ENCODE peak calls at places on chromosomes 4 and X, in six cellular contexts. B is brain microvascular endothelial cell, A is suprapubic skin, R is pancreas, W is A549, Y is right atrium auricular region. X is an unnamed sample.

GRCh38 chr4:163878336-163879121 is 384.0 kb downstream of the TMA16 start:
- DNase-seq in B (no peak), A (no peak), R (no peak), W (no peak), Y (no peak), X (no peak)

GRCh38 chrX:12814434-12814833 is 23.2 kb downstream of the PRPS2 start:
- DNase-seq in B (peak), A (no peak), R (peak), W (peak), Y (no peak), X (peak)

GRCh38 chr4:40058854-40059253 is 2.2 kb downstream of the N4BP2 start:
- DNase-seq in B (no peak), A (no peak), R (no peak), W (no peak), Y (no peak), X (no peak)

GRCh38 chr4:92600638-92601037 is 296.9 kb downstream of the GRID2 start:
- DNase-seq in B (no peak), A (no peak), R (no peak), W (no peak), Y (no peak), X (no peak)

GRCh38 chr4:173218411-173219125 is 50.0 kb downstream of the GALNT7 start:
- DNase-seq in B (peak), A (no peak), R (no peak), W (peak), Y (no peak), X (no peak)

GRCh38 chr4:7086384-7086783 is 18.5 kb upstream of the GRPEL1 start:
- DNase-seq in B (no peak), A (no peak), R (no peak), W (no peak), Y (no peak), X (no peak)

GRCh38 chr4:896630-897029 is 35.5 kb downstream of the GAK start:
- DNase-seq in B (no peak), A (no peak), R (no peak), W (no peak), Y (no peak), X (no peak)

GRCh38 chr4:168908859-168909390 is 101.1 kb downstream of the CBR4 start:
- DNase-seq in B (no peak), A (no peak), R (no peak), W (no peak), Y (no peak), X (no peak)

GRCh38 chr4:38591617-38592337 is 72.2 kb upstream of the KLF3 start:
- DNase-seq in B (no peak), A (no peak), R (no peak), W (no peak), Y (no peak), X (no peak)

GRCh38 chr4:87093443-87094123 is 126.8 kb downstream of the KLHL8 start:
- DNase-seq in B (peak), A (no peak), R (peak), W (peak), Y (no peak), X (peak)

GRCh38 chr4:85107553-85107952 is 141.1 kb upstream of the WDFY3 start:
- DNase-seq in B (no peak), A (no peak), R (no peak), W (no peak), Y (no peak), X (no peak)

GRCh38 chr4:84319124-84319523 is 180.0 kb downstream of the NKX6-1 start:
- DNase-seq in B (peak), A (no peak), R (no peak), W (peak), Y (no peak), X (no peak)

GRCh38 chr4:153419029-153419428 is 47.1 kb upstream of the TMEM131L start:
- DNase-seq in B (no peak), A (no peak), R (no peak), W (no peak), Y (no peak), X (no peak)

GRCh38 chr4:153420361-153420760 is 45.8 kb upstream of the TMEM131L start:
- DNase-seq in B (no peak), A (no peak), R (no peak), W (no peak), Y (no peak), X (no peak)

GRCh38 chr4:153418581-153418980 is 47.6 kb upstream of the TMEM131L start:
- DNase-seq in B (no peak), A (no peak), R (no peak), W (no peak), Y (no peak), X (no peak)

GRCh38 chr4:153418114-153418513 is 48.0 kb upstream of the TMEM131L start:
- DNase-seq in B (no peak), A (no peak), R (no peak), W (no peak), Y (no peak), X (no peak)

GRCh38 chr4:153419673-153420278 is 46.4 kb upstream of the TMEM131L start:
- DNase-seq in B (no peak), A (no peak), R (no peak), W (no peak), Y (no peak), X (no peak)
- H3K27ac ChIP-seq in B (no peak), A (no peak), R (no peak), W (no peak), Y (no peak), X (no peak)

DNA sequence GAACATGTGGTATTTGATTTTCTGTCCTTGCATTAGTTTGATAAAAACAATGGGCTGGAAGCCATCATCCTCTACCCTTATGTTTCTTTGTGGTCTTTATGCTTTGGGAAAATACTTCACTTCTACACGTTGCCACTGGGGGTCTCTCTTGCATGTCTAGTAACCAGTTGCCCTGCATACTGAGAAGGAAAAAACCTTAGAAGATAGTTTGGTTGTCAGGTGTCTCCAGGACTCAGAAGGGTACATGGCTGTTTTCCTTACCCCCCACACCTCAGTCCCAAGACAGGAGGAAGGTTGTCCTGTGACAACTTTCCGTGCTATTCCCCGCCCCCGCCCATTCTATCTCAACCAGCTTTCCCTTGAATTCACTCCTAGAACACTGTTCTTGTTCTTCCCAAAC is 62.1 kb upstream of the LANCL3 start:
- DNase-seq in B (peak), A (no peak), R (no peak), W (no peak), Y (no peak), X (no peak)
- TF ChIP-seq CTCF in B (peak), A (peak), R (peak), W (peak), Y (peak), X (no peak)

GRCh38 chrX:153684447-153685178 is 3.1 kb upstream of the SLC6A8 start:
- DNase-seq in B (no peak), A (peak), R (peak), W (no peak), Y (no peak), X (no peak)

GRCh38 chrX:153685179-153685536 is 2.6 kb upstream of the SLC6A8 start:
- DNase-seq in B (no peak), A (no peak), R (no peak), W (no peak), Y (no peak), X (no peak)

GRCh38 chrX:153687121-153688039 is at the start of gene SLC6A8:
- DNase-seq in B (peak), A (peak), R (peak), W (peak), Y (peak), X (peak)

GRCh38 chrX:153688071-153688470 is 345 bp downstream of the SLC6A8 start:
- DNase-seq in B (no peak), A (no peak), R (no peak), W (no peak), Y (no peak), X (no peak)

GRCh38 chrX:153685751-153686676 is 1.7 kb upstream of the SLC6A8 start:
- DNase-seq in B (no peak), A (no peak), R (no peak), W (no peak), Y (no peak), X (no peak)
- H3K27ac ChIP-seq in B (no peak), A (no peak), R (no peak), W (no peak), Y (no peak), X (no peak)

GRCh38 chr4:152240232-152240631 is 295.7 kb downstream of the FBXW7 start:
- DNase-seq in B (no peak), A (no peak), R (no peak), W (no peak), Y (no peak), X (no peak)

GRCh38 chr4:152236519-152237056 is 299.3 kb downstream of the FBXW7 start:
- DNase-seq in B (no peak), A (no peak), R (no peak), W (no peak), Y (no peak), X (no peak)

GRCh38 chr4:152239216-152239615 is 296.7 kb downstream of the FBXW7 start:
- DNase-seq in B (no peak), A (no peak), R (no peak), W (no peak), Y (no peak), X (no peak)

GRCh38 chr4:152234571-152234970 is 301.3 kb downstream of the FBXW7 start:
- DNase-seq in B (no peak), A (no peak), R (no peak), W (no peak), Y (no peak), X (no peak)

GRCh38 chr4:152235718-152236117 is 300.2 kb downstream of the FBXW7 start:
- DNase-seq in B (no peak), A (no peak), R (no peak), W (no peak), Y (no peak), X (no peak)
- TF ChIP-seq CTCF in B (peak), A (no peak), R (no peak), W (no peak), Y (no peak), X (no peak)